ENCODE peak calls at places on chromosomes 3 and 15, in four cellular contexts. One of them, this sample, is unnamed.

GRCh38 chr3:155425351-155425750 is 131.9 kb upstream of the STRIT1 start:
- DNase-seq in body of pancreas: no peak
- DNase-seq in transverse colon: no peak
- DNase-seq in vagina: no peak
- DNase-seq in this sample: peak

GRCh38 chr15:62483817-62484216 is 318.7 kb upstream of the C2CD4B start:
- DNase-seq in vagina: no peak
- DNase-seq in body of pancreas: peak
- DNase-seq in transverse colon: peak
- DNase-seq in this sample: peak

GRCh38 chr3:170109579-170110293 is 71.8 kb downstream of the PHC3 start:
- DNase-seq in transverse colon: no peak
- DNase-seq in body of pancreas: no peak
- DNase-seq in vagina: no peak
- DNase-seq in this sample: no peak

GRCh38 chr3:106381265-106381942 is 512.6 kb upstream of the CBLB start:
- DNase-seq in transverse colon: no peak
- DNase-seq in vagina: no peak
- DNase-seq in body of pancreas: no peak
- DNase-seq in this sample: no peak

GRCh38 chr3:128709506-128710210 is 16.3 kb upstream of the RAB7A start:
- DNase-seq in body of pancreas: no peak
- DNase-seq in transverse colon: no peak
- DNase-seq in vagina: no peak
- DNase-seq in this sample: no peak

GRCh38 chr3:140233702-140234101 is 298.7 kb downstream of the CLSTN2 start:
- DNase-seq in body of pancreas: no peak
- DNase-seq in vagina: no peak
- DNase-seq in transverse colon: no peak
- DNase-seq in this sample: no peak

GRCh38 chr3:24344784-24345439 is 149.7 kb downstream of the THRB start:
- DNase-seq in body of pancreas: no peak
- DNase-seq in transverse colon: no peak
- DNase-seq in vagina: no peak
- DNase-seq in this sample: no peak

GRCh38 chr15:92930776-92931175 is 30.7 kb downstream of the CHD2 start:
- DNase-seq in transverse colon: no peak
- DNase-seq in vagina: no peak
- DNase-seq in body of pancreas: no peak
- DNase-seq in this sample: no peak

GRCh38 chr3:32842987-32843386 is 25.2 kb downstream of the TRIM71 start:
- DNase-seq in transverse colon: no peak
- DNase-seq in vagina: no peak
- DNase-seq in body of pancreas: no peak
- DNase-seq in this sample: no peak

GRCh38 chr3:16456784-16457415 is 56.6 kb downstream of the RFTN1 start:
- DNase-seq in body of pancreas: no peak
- DNase-seq in vagina: no peak
- DNase-seq in transverse colon: peak
- DNase-seq in this sample: no peak

GRCh38 chr3:157201648-157202278 is 41.8 kb upstream of the CCNL1 start:
- DNase-seq in transverse colon: no peak
- DNase-seq in body of pancreas: no peak
- DNase-seq in vagina: no peak
- DNase-seq in this sample: peak

GRCh38 chr15:27828721-27829120 is 270.4 kb downstream of the OCA2 start:
- DNase-seq in transverse colon: no peak
- DNase-seq in vagina: peak
- DNase-seq in body of pancreas: no peak
- DNase-seq in this sample: no peak

GRCh38 chr15:31387101-31387482 is 60.5 kb downstream of the KLF13 start:
- DNase-seq in transverse colon: no peak
- DNase-seq in vagina: no peak
- DNase-seq in body of pancreas: peak
- DNase-seq in this sample: no peak

GRCh38 chr15:95025924-95026728 is 794.8 kb downstream of the MCTP2 start:
- DNase-seq in body of pancreas: no peak
- DNase-seq in vagina: no peak
- DNase-seq in transverse colon: peak
- DNase-seq in this sample: peak

GRCh38 chr15:61075741-61076140 is 153.4 kb downstream of the RORA start:
- DNase-seq in transverse colon: no peak
- DNase-seq in vagina: no peak
- DNase-seq in body of pancreas: no peak
- DNase-seq in this sample: no peak

GRCh38 chr3:52039846-52040245 is 16.5 kb downstream of the DUSP7 start:
- DNase-seq in vagina: no peak
- DNase-seq in body of pancreas: peak
- DNase-seq in transverse colon: no peak
- DNase-seq in this sample: no peak

GRCh38 chr3:82474711-82475110 is 713.3 kb upstream of the GBE1 start:
- DNase-seq in vagina: no peak
- DNase-seq in body of pancreas: no peak
- DNase-seq in transverse colon: no peak
- DNase-seq in this sample: no peak

GRCh38 chr15:28043625-28044520 is 55.2 kb downstream of the OCA2 start:
- DNase-seq in transverse colon: no peak
- DNase-seq in body of pancreas: no peak
- DNase-seq in vagina: no peak
- DNase-seq in this sample: no peak

DNA sequence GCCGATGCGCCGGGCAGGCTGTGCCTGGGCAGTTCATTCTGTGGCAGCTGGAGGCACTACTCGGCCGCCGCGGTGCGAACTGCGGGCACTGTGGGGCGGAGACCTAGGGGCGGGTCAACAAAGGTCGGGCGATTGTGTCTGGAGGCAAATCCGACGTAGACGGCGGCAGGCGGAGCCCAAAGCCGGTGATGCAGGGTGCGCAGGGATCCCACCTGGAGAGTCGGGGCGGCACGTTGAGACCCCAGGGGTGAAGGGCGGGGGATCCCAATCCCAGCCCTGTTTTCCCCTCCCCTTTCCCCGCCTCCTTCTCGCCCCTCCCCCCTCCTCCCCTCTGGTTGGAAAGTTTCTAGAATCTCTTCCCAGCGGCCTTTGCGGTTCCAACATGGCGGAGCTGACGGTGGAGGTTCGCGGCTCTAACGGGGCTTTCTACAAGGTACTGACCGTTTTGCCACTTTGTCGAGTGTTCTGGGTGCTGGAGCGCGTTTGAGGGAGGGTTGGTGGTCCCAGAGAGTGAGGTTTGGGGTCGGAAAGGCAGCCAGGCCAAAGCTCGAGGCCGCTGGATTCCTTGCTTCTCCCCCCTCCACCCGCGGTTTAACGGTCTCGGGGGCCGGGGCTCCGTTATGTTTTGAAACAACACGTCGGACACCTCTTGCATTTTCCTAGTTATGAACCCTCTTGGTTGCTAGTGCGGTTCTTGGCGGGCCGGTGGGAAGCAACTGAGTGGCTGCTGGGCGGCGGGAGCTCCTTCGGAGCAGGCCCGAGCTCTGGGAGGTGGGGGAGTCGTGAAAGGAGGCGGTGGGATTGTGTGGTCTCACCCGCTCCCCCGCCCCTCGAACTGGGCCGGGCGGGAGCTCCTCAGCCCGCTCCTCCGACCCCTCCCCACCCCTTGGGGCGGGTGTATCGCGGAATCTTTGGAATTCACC is at the start of gene FXR1:
- DNase-seq in transverse colon: peak
- DNase-seq in vagina: no peak
- DNase-seq in body of pancreas: peak
- DNase-seq in this sample: peak
- TF ChIP-seq POLR2A in transverse colon: peak
- TF ChIP-seq POLR2A in vagina: peak
- TF ChIP-seq POLR2A in body of pancreas: peak
- TF ChIP-seq POLR2A in this sample: peak

GRCh38 chr3:39291903-39292329 is 12.1 kb upstream of the CX3CR1 start:
- DNase-seq in body of pancreas: peak
- DNase-seq in vagina: no peak
- DNase-seq in transverse colon: peak
- DNase-seq in this sample: peak

GRCh38 chr3:39296197-39297077 is 16.6 kb upstream of the CX3CR1 start:
- DNase-seq in transverse colon: no peak
- DNase-seq in vagina: no peak
- DNase-seq in body of pancreas: no peak
- DNase-seq in this sample: no peak

GRCh38 chr3:39292961-39293360 is 13.1 kb upstream of the CX3CR1 start:
- DNase-seq in vagina: no peak
- DNase-seq in transverse colon: no peak
- DNase-seq in body of pancreas: no peak
- DNase-seq in this sample: no peak

GRCh38 chr3:39294446-39295183 is 14.8 kb upstream of the CX3CR1 start:
- DNase-seq in body of pancreas: no peak
- DNase-seq in vagina: no peak
- DNase-seq in transverse colon: no peak
- DNase-seq in this sample: no peak

DNA sequence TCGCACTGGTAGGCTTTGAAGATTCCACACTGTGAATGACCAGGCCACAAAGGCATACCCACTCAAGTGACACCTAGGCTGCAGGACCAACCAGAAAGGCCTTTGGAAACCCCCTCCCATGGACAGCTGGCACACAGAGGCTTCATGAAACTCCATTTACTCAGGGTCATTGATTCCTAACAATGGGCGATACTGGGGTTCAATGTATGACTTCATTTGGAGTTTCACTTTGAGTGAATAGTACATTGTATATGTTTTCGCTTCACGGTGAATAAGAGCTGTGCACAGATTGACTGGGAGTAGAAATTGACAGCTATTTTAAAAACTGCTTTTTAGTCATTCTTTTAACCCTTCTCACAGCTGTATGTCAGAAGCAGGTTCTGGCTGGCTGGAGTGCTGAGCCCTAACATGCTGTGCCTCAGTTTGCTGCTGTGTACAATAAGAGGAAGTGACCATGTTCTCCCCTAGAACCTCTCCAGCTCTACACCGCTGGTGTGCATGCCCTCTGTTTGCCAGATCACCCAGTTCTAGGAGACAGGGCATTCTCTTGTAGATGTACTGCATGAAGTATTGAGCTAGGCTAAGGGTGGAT is 15.4 kb upstream of the CX3CR1 start:
- DNase-seq in vagina: no peak
- DNase-seq in transverse colon: no peak
- DNase-seq in body of pancreas: no peak
- DNase-seq in this sample: no peak
- TF ChIP-seq POLR2A in vagina: no peak
- TF ChIP-seq POLR2A in transverse colon: no peak
- TF ChIP-seq POLR2A in body of pancreas: no peak
- TF ChIP-seq POLR2A in this sample: no peak

GRCh38 chr3:161879470-161879869 is 382.9 kb downstream of the OTOL1 start:
- DNase-seq in transverse colon: no peak
- DNase-seq in body of pancreas: no peak
- DNase-seq in vagina: no peak
- DNase-seq in this sample: no peak

GRCh38 chr3:161890147-161890625 is 393.6 kb downstream of the OTOL1 start:
- DNase-seq in transverse colon: peak
- DNase-seq in body of pancreas: no peak
- DNase-seq in vagina: no peak
- DNase-seq in this sample: no peak

GRCh38 chr3:161884830-161885229 is 388.2 kb downstream of the OTOL1 start:
- DNase-seq in transverse colon: no peak
- DNase-seq in vagina: no peak
- DNase-seq in body of pancreas: no peak
- DNase-seq in this sample: no peak
- TF ChIP-seq POLR2A in transverse colon: no peak
- TF ChIP-seq POLR2A in vagina: no peak
- TF ChIP-seq POLR2A in body of pancreas: no peak
- TF ChIP-seq POLR2A in this sample: no peak

DNA sequence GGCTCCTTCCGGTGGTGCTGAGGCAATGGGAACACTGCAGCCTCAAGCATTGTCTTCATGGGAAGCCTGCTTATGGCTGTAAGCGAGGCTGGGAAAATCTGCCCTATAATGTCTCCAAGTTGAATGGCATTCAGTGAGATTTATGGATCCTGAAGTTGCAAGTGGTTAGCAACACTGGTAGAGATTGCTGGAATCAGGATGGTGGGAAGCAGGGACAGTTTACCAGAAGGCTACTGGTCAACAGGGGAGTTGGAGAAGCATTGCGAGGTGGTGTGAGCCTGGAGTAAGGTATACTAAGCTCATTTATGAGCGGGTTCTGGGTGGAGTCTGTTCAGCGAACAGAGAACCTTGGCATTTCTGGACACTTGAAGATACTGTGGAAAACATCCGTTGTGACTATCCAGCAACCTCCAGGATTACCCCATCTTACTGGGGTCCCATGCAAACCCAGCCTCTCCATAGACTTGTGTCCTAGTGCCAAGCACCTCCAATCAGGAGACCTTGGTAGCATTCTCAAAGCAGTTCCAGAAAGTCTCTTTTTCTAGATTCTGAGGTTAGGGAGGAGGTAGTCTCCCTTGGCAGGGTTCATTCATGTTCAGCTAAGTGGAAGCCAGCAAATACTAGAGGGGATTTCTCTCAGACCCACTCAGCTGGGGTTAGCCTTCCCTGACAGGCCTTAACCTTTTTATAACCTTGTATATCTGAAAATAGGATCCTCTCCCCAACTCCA is 7.3 kb downstream of the RPSA start:
- DNase-seq in body of pancreas: no peak
- DNase-seq in transverse colon: no peak
- DNase-seq in vagina: no peak
- DNase-seq in this sample: no peak
- TF ChIP-seq POLR2A in body of pancreas: no peak
- TF ChIP-seq POLR2A in transverse colon: no peak
- TF ChIP-seq POLR2A in vagina: no peak
- TF ChIP-seq POLR2A in this sample: peak

This sample was measured in erythroblast.